ENCODE peak calls at places on chromosome 12, in seven cellular contexts. One of them, this sample, is unnamed.

GRCh38 chr12:47709277-47710048 is 3.6 kb upstream of the RPAP3 start:
- DNase-seq in H54: no peak
- DNase-seq in NCI-H524: no peak
- DNase-seq in T-helper 17 cell: no peak
- DNase-seq in choroid plexus epithelial cell: no peak
- DNase-seq in HFF-Myc: no peak
- DNase-seq in adrenal gland: no peak
- DNase-seq in this sample: no peak

GRCh38 chr12:64968989-64969819 is 144.8 kb downstream of the TBC1D30 start:
- DNase-seq in H54: peak
- DNase-seq in NCI-H524: no peak
- DNase-seq in T-helper 17 cell: no peak
- DNase-seq in choroid plexus epithelial cell: peak
- DNase-seq in HFF-Myc: peak
- DNase-seq in adrenal gland: no peak
- DNase-seq in this sample: peak

GRCh38 chr12:26434299-26434915 is 239.0 kb downstream of the SSPN start:
- DNase-seq in H54: peak
- DNase-seq in NCI-H524: peak
- DNase-seq in T-helper 17 cell: no peak
- DNase-seq in choroid plexus epithelial cell: peak
- DNase-seq in HFF-Myc: peak
- DNase-seq in adrenal gland: peak
- DNase-seq in this sample: peak

GRCh38 chr12:105912911-105913514 is 225.7 kb downstream of the NUAK1 start:
- DNase-seq in H54: no peak
- DNase-seq in NCI-H524: no peak
- DNase-seq in T-helper 17 cell: no peak
- DNase-seq in choroid plexus epithelial cell: no peak
- DNase-seq in HFF-Myc: no peak
- DNase-seq in adrenal gland: no peak
- DNase-seq in this sample: no peak

GRCh38 chr12:132633901-132634300 is 15.3 kb downstream of the P2RX2 start:
- DNase-seq in H54: no peak
- DNase-seq in NCI-H524: no peak
- DNase-seq in T-helper 17 cell: no peak
- DNase-seq in choroid plexus epithelial cell: no peak
- DNase-seq in HFF-Myc: no peak
- DNase-seq in adrenal gland: no peak
- DNase-seq in this sample: no peak

GRCh38 chr12:47078086-47078395 is 1.4 kb upstream of the PCED1B start:
- DNase-seq in H54: no peak
- DNase-seq in NCI-H524: no peak
- DNase-seq in T-helper 17 cell: no peak
- DNase-seq in choroid plexus epithelial cell: no peak
- DNase-seq in HFF-Myc: no peak
- DNase-seq in adrenal gland: no peak
- DNase-seq in this sample: no peak

GRCh38 chr12:69570545-69571399 is 14.5 kb upstream of the CCT2 start:
- DNase-seq in H54: no peak
- DNase-seq in NCI-H524: peak
- DNase-seq in T-helper 17 cell: peak
- DNase-seq in choroid plexus epithelial cell: peak
- DNase-seq in HFF-Myc: no peak
- DNase-seq in adrenal gland: peak
- DNase-seq in this sample: peak

GRCh38 chr12:128205758-128206157 is 61.2 kb upstream of the TMEM132C start:
- DNase-seq in H54: no peak
- DNase-seq in NCI-H524: no peak
- DNase-seq in T-helper 17 cell: no peak
- DNase-seq in choroid plexus epithelial cell: no peak
- DNase-seq in HFF-Myc: no peak
- DNase-seq in adrenal gland: no peak
- DNase-seq in this sample: no peak

GRCh38 chr12:115404761-115405470 is 720.9 kb upstream of the TBX3 start:
- DNase-seq in H54: peak
- DNase-seq in NCI-H524: no peak
- DNase-seq in T-helper 17 cell: no peak
- DNase-seq in choroid plexus epithelial cell: peak
- DNase-seq in HFF-Myc: peak
- DNase-seq in adrenal gland: no peak
- DNase-seq in this sample: peak

GRCh38 chr12:102757154-102757873 is 159.7 kb downstream of the PAH start:
- DNase-seq in H54: no peak
- DNase-seq in NCI-H524: no peak
- DNase-seq in T-helper 17 cell: no peak
- DNase-seq in choroid plexus epithelial cell: no peak
- DNase-seq in HFF-Myc: peak
- DNase-seq in adrenal gland: peak
- DNase-seq in this sample: no peak

GRCh38 chr12:109727039-109727723 is 13.6 kb downstream of the FAM222A start:
- DNase-seq in H54: no peak
- DNase-seq in NCI-H524: no peak
- DNase-seq in T-helper 17 cell: no peak
- DNase-seq in choroid plexus epithelial cell: no peak
- DNase-seq in HFF-Myc: no peak
- DNase-seq in adrenal gland: no peak
- DNase-seq in this sample: peak

GRCh38 chr12:130281157-130281799 is 56.4 kb upstream of the PIWIL1 start:
- DNase-seq in H54: no peak
- DNase-seq in NCI-H524: peak
- DNase-seq in T-helper 17 cell: peak
- DNase-seq in choroid plexus epithelial cell: no peak
- DNase-seq in HFF-Myc: no peak
- DNase-seq in adrenal gland: peak
- DNase-seq in this sample: peak